ENCODE peak calls at places on chromosomes 6 and 20, in six cellular contexts. L is lower lobe of right lung, T is left ventricle myocardium inferior, M is ovary, A is BE2C, B is IMR-90. K is an unnamed sample.

GRCh38 chr6:4723383-4723782 is 52.8 kb upstream of the CDYL start:
- DNase-seq in L (no peak), B (no peak), T (no peak), M (no peak), A (no peak), K (no peak)

GRCh38 chr6:137829641-137830083 is 37.4 kb upstream of the TNFAIP3 start:
- DNase-seq in M (no peak), B (peak; percentile 43), T (no peak), A (no peak), L (no peak), K (no peak)

GRCh38 chr6:131998255-131998982 is 47.2 kb upstream of the CCN2 start:
- DNase-seq in B (peak; percentile 22), A (no peak), L (no peak), M (no peak), T (no peak), K (peak; percentile 45)

GRCh38 chr6:108114861-108115597 is 40.5 kb upstream of the OSTM1 start:
- DNase-seq in A (peak; percentile 73), L (peak; percentile 82), M (peak; percentile 27), B (peak; percentile 55), T (peak; percentile 64), K (peak; percentile 85)

GRCh38 chr20:32045999-32046398 is 6.0 kb upstream of the HCK start:
- DNase-seq in B (no peak), A (no peak), M (no peak), T (no peak), L (no peak), K (no peak)

GRCh38 chr6:50520325-50520724 is 193.0 kb upstream of the TFAP2D start:
- DNase-seq in T (no peak), B (no peak), L (no peak), A (no peak), M (no peak), K (no peak)

GRCh38 chr6:31750411-31751022 is 10.7 kb downstream of the MSH5 start:
- DNase-seq in A (no peak), T (no peak), B (peak; percentile 66), L (no peak), M (no peak), K (no peak)

GRCh38 chr6:156976144-156977088 is 199.2 kb downstream of the ARID1B start:
- DNase-seq in M (no peak), L (no peak), B (no peak), T (no peak), A (peak; percentile 52), K (no peak)

GRCh38 chr6:2378891-2379652 is 133.7 kb upstream of the GMDS start:
- DNase-seq in M (no peak), L (no peak), A (no peak), T (no peak), B (peak; percentile 82), K (no peak)

GRCh38 chr20:36249450-36249849 is 13.2 kb downstream of the AAR2 start:
- DNase-seq in L (no peak), A (no peak), T (no peak), B (no peak), M (no peak), K (no peak)

GRCh38 chr6:106782524-106783265 is 153.3 kb downstream of the QRSL1 start:
- DNase-seq in L (no peak), B (no peak), M (no peak), T (no peak), A (no peak), K (no peak)

GRCh38 chr20:42549496-42549895 is 640.2 kb downstream of the PTPRT start:
- DNase-seq in T (no peak), B (no peak), M (no peak), A (no peak), L (no peak), K (no peak)

GRCh38 chr6:131937703-131938631 is 13.2 kb downstream of the CCN2 start:
- DNase-seq in B (peak; percentile 88), L (no peak), M (no peak), A (no peak), T (no peak), K (peak; percentile 35)

GRCh38 chr6:3226422-3227362 is 761 bp downstream of the TUBB2B start:
- DNase-seq in A (peak; percentile 58), M (no peak), T (no peak), B (no peak), L (no peak), K (no peak)

GRCh38 chr6:17120019-17120418 is 18.2 kb downstream of the STMND1 start:
- DNase-seq in L (no peak), B (peak; percentile 89), M (no peak), A (no peak), T (no peak), K (no peak)

GRCh38 chr6:63740709-63741108 is 105.1 kb downstream of the PHF3 start:
- DNase-seq in L (no peak), T (no peak), M (no peak), A (no peak), B (peak; percentile 78), K (no peak)

GRCh38 chr6:111417946-111418345 is 65.1 kb downstream of the REV3L start:
- DNase-seq in L (no peak), M (no peak), A (no peak), B (peak; percentile 13), T (no peak), K (no peak)

GRCh38 chr20:36153754-36154695 is 515 bp upstream of the EPB41L1 start:
- DNase-seq in A (peak; percentile 96), L (peak; percentile 91), M (peak; percentile 84), T (peak; percentile 93), B (peak; percentile 59), K (peak; percentile 93)

GRCh38 chr20:62914436-62914835 is 11.9 kb downstream of the DIDO1 start:
- DNase-seq in A (no peak), L (peak; percentile 16), B (no peak), T (no peak), M (no peak), K (no peak)

GRCh38 chr20:54148947-54149764 is 24.6 kb downstream of the CYP24A1 start:
- DNase-seq in L (no peak), M (no peak), A (no peak), B (no peak), T (no peak), K (no peak)

GRCh38 chr20:4725263-4725550 is 3.5 kb downstream of the PRND start:
- DNase-seq in A (no peak), M (no peak), L (no peak), B (no peak), T (no peak), K (no peak)

GRCh38 chr20:46151936-46152335 is 33.8 kb downstream of the CD40 start:
- DNase-seq in B (no peak), A (no peak), T (no peak), L (no peak), M (no peak), K (no peak)

GRCh38 chr6:166342293-166343156 is at the start of gene SFT2D1:
- DNase-seq in T (peak; percentile 89), B (peak; percentile 83), M (peak; percentile 81), A (peak; percentile 87), L (peak; percentile 94), K (peak; percentile 95)

GRCh38 chr6:11598687-11599086 is 61.1 kb downstream of the TMEM170B start:
- DNase-seq in B (no peak), A (no peak), T (no peak), L (no peak), M (no peak), K (no peak)

GRCh38 chr6:11592289-11592906 is 54.8 kb downstream of the TMEM170B start:
- DNase-seq in M (peak; percentile 19), L (no peak), A (no peak), T (no peak), B (peak; percentile 72), K (no peak)

GRCh38 chr6:11593096-11593495 is 55.5 kb downstream of the TMEM170B start:
- DNase-seq in B (no peak), T (no peak), L (no peak), A (no peak), M (no peak), K (no peak)

GRCh38 chr6:11596640-11597237 is 59.2 kb downstream of the TMEM170B start:
- DNase-seq in T (no peak), A (no peak), M (no peak), L (no peak), B (no peak), K (no peak)

DNA sequence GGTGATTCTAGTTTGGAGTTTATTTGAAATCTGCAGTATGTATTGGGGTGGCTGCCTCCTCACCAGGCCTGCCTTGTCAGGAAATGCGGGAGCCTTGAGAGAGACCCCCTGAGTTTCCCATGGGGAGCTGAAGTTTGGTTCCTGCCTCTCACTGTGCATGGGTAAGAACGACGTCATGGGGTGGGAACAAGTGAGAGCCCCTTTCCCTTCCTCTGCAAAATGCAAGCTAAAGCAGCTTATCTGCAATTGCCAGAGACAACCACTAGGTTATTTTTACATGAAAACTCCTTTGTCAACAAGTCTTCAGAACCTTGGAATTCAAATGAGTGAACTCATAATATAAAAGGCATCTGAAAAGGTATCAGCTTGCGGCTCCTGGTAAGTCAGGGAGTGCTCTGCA is 58.4 kb downstream of the TMEM170B start:
- DNase-seq in B (peak; percentile 34), L (no peak), M (no peak), A (no peak), T (no peak), K (no peak)
- TF ChIP-seq CTCF in B (peak; percentile 17), L (no peak), M (no peak), A (peak; percentile 43), T (peak; percentile 14), K (no peak)

DNA sequence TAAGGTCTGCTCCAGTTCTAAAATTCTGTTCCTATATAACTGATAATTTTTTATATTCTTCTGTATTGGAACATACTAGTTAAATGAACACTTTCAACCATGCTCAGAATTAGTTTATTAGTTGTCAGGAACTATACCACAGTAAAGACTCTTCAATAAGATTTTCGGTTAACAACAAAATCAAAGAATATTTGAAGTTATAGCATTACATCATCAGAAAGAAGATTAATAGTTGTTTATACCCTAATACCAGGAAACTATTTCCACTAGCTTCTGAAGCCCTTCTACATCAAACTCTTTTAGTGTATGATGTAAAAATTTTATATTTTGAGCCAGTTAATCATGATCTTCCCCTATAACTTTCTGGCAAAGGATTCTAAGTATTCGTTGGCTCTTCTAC is 6.6 kb downstream of the CALHM4 start:
- DNase-seq in L (no peak), M (no peak), T (no peak), B (no peak), A (no peak), K (no peak)
- H3K4me1 ChIP-seq in L (peaks cover 4% of the 10 kb centered on the region), M (no peaks in the 10 kb centered on the region), T (peaks cover 27% of the 10 kb centered on the region), B (peaks cover 13% of the 10 kb centered on the region), A (no peaks in the 10 kb centered on the region), K (peaks cover 5% of the 10 kb centered on the region)

GRCh38 chr20:1209447-1210387 is 6.5 kb downstream of the C20orf202 start:
- DNase-seq in T (no peak), A (no peak), L (no peak), M (no peak), B (peak; percentile 28), K (no peak)
- TF ChIP-seq CTCF in T (peak; percentile 25), A (peak; percentile 8), L (no peak), M (no peak), B (peak; percentile 48), K (no peak)

GRCh38 chr6:15368186-15368585 is 122.3 kb downstream of the JARID2 start:
- DNase-seq in T (no peak), M (no peak), L (no peak), B (no peak), A (no peak), K (no peak)

GRCh38 chr6:15365273-15365687 is 119.4 kb downstream of the JARID2 start:
- DNase-seq in T (peak; percentile 83), B (peak; percentile 84), L (peak; percentile 88), M (peak; percentile 16), A (peak; percentile 90), K (peak; percentile 92)

GRCh38 chr6:15368873-15369272 is 123.0 kb downstream of the JARID2 start:
- DNase-seq in L (no peak), M (no peak), A (no peak), T (no peak), B (no peak), K (no peak)

GRCh38 chr6:15366003-15366535 is 120.2 kb downstream of the JARID2 start:
- DNase-seq in M (no peak), B (no peak), T (no peak), A (no peak), L (no peak), K (no peak)

GRCh38 chr6:15366879-15367278 is 121.0 kb downstream of the JARID2 start:
- DNase-seq in B (no peak), M (no peak), T (no peak), A (no peak), L (no peak), K (no peak)
- H3K4me1 ChIP-seq in B (peaks cover 17% of the 10 kb centered on the region), M (peaks cover 17% of the 10 kb centered on the region), T (peaks cover 84% of the 10 kb centered on the region), A (peaks cover 38% of the 10 kb centered on the region), L (peaks cover 68% of the 10 kb centered on the region), K (peaks cover 49% of the 10 kb centered on the region)

K was measured in heart left ventricle.